ENCODE peak calls at places on chromosomes 16 and 17, in five cellular contexts. T is colonic mucosa; B is CD8-positive, alpha-beta T cell; G is heart right ventricle; Q is cardiac muscle cell. C is an unnamed sample. For H3K4me1, the result is how much of the 10 kb centered on the place peaks cover.

GRCh38 chr16:67216612-67217490 is 10.1 kb upstream of the TMEM208 start:
- DNase-seq in T (no peak), Q (no peak), B (no peak), G (peak), C (no peak)

GRCh38 chr17:43401293-43401692 is 2.5 kb downstream of the ARL4D start:
- DNase-seq in G (no peak), Q (no peak), B (no peak), T (no peak), C (no peak)

GRCh38 chr16:8848939-8849391 is 19.8 kb downstream of the CARHSP1 start:
- DNase-seq in T (no peak), B (no peak), Q (no peak), G (peak), C (no peak)

GRCh38 chr17:41537990-41538389 is 9.9 kb upstream of the KRT19 start:
- DNase-seq in Q (no peak), T (no peak), B (no peak), G (no peak), C (no peak)

GRCh38 chr16:56824335-56824734 is 40.7 kb upstream of the SLC12A3 start:
- DNase-seq in Q (no peak), G (peak), T (peak), B (no peak), C (peak)

GRCh38 chr17:77110006-77110374 is 30.8 kb upstream of the SEC14L1 start:
- DNase-seq in T (no peak), B (no peak), Q (no peak), G (peak), C (no peak)

GRCh38 chr17:83183150-83183820 is 103.9 kb downstream of the METRNL start:
- DNase-seq in Q (no peak), B (no peak), T (no peak), G (no peak), C (peak)

GRCh38 chr16:30121741-30122620 is 1.0 kb downstream of the MAPK3 start:
- DNase-seq in Q (no peak), G (peak), B (no peak), T (peak), C (peak)

GRCh38 chr16:4693956-4694663 is 748 bp downstream of the NUDT16L1 start:
- DNase-seq in B (peak), T (peak), G (no peak), Q (peak), C (peak)

GRCh38 chr16:24255446-24256352 is at the start of gene CACNG3:
- DNase-seq in T (peak), Q (peak), B (peak), G (peak), C (peak)

GRCh38 chr16:80718480-80719220 is 85.7 kb downstream of the CDYL2 start:
- DNase-seq in G (no peak), B (no peak), T (no peak), Q (peak), C (peak)

GRCh38 chr16:80717611-80718010 is 86.8 kb downstream of the CDYL2 start:
- DNase-seq in B (no peak), Q (no peak), G (no peak), T (no peak), C (no peak)

GRCh38 chr16:80716564-80717139 is 87.7 kb downstream of the CDYL2 start:
- DNase-seq in G (no peak), B (no peak), Q (no peak), T (no peak), C (no peak)

GRCh38 chr16:80720759-80721470 is 83.5 kb downstream of the CDYL2 start:
- DNase-seq in T (no peak), G (no peak), Q (peak), B (no peak), C (no peak)

DNA sequence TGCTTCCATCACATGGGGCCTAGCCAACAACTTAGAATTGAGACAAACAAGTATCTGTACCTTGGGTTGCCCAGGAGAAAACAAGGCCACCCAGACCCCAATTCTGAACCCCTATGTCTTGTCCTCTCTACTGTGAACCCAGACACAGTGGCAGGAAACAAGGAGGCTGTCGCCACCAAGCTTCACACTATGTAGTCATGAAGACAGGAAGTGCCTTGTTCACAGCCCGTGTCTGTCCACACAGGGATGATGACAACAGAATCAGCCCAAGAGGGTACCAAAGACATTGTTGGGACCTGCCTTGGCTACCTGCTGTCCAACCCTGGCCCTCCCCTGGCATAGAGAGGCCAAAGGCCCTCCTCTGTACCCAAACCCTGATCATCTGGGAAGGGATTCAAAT is 84.8 kb downstream of the CDYL2 start:
- DNase-seq in T (no peak), G (no peak), Q (no peak), B (no peak), C (no peak)
- TF ChIP-seq CTCF in T (no peak), G (no peak), Q (no peak), B (no peak), C (no peak)

GRCh38 chr17:74213897-74214386 is 571 bp downstream of the TTYH2 start:
- DNase-seq in G (peak), Q (no peak), T (peak), B (no peak), C (no peak)
- H3K4me3 ChIP-seq in G (peak), Q (peak), T (peak), B (peak), C (no peak)

GRCh38 chr16:89357460-89357859 is 132.9 kb downstream of the ANKRD11 start:
- DNase-seq in G (peak), T (no peak), B (no peak), Q (peak), C (no peak)
- H3K4me1 ChIP-seq in G (half or more), T (under half), B (half or more), Q (under half), C (half or more)

DNA sequence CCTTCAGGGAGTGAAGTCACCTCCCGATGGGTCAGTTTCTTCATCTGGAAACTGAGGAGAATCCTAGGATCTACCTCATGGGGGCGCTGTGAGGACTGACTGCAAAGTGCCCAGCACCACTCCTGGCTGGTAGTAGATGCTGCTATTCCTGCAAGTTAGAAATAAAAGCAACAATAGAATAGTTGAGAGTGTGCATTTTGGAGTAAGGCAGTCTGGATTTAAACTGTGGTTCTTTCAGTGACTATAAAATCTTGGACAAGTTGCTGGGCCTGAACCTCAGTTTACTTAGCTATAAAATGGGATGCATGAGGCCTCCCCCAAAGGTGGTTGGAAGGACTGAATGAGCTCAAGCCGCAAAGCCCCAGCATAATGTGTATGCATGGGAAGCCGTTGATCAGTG is 70.6 kb downstream of the CYB5B start:
- DNase-seq in Q (peak), T (peak), B (peak), G (no peak), C (no peak)
- TF ChIP-seq CTCF in Q (peak), T (peak), B (no peak), G (no peak), C (no peak)

GRCh38 chr17:57862990-57863667 is 13.3 kb upstream of the MRPS23 start:
- DNase-seq in B (no peak), T (no peak), Q (no peak), G (no peak), C (no peak)

GRCh38 chr17:57864273-57864672 is 14.4 kb upstream of the MRPS23 start:
- DNase-seq in B (no peak), T (no peak), G (no peak), Q (no peak), C (no peak)

GRCh38 chr17:57861737-57862409 is 12.0 kb upstream of the MRPS23 start:
- DNase-seq in T (peak), B (no peak), G (peak), Q (peak), C (peak)

GRCh38 chr17:57861000-57861736 is 11.3 kb upstream of the MRPS23 start:
- DNase-seq in Q (no peak), T (peak), B (peak), G (peak), C (peak)

GRCh38 chr17:57862410-57862989 is 12.7 kb upstream of the MRPS23 start:
- DNase-seq in Q (no peak), B (no peak), T (no peak), G (no peak), C (no peak)
- H3K4me3 ChIP-seq in Q (no peak), B (no peak), T (peak), G (peak), C (no peak)

C was measured in mucosa of descending colon.